ENCODE peak calls at places on chromosomes 1 and 21, in five cellular contexts. X is left ventricle myocardium inferior; P is CD4-positive, alpha-beta memory T cell; U is cardiac fibroblast; K is left lung. I is an unnamed sample.

GRCh38 chr1:229882621-229883020 is 184.4 kb upstream of the GALNT2 start:
- DNase-seq in X (no peak), P (no peak), U (no peak), K (no peak), I (no peak)

GRCh38 chr1:48552420-48552819 is 80.4 kb upstream of the SPATA6 start:
- DNase-seq in X (no peak), P (no peak), U (peak; percentile 1), K (no peak), I (peak; percentile 28)

GRCh38 chr1:24506706-24507422 is 4.2 kb downstream of the RCAN3 start:
- DNase-seq in X (no peak), P (peak; percentile 70), U (no peak), K (no peak), I (no peak)

GRCh38 chr1:115313173-115313572 is 24.9 kb downstream of the NGF start:
- DNase-seq in X (no peak), P (no peak), U (no peak), K (no peak), I (no peak)

GRCh38 chr1:226223786-226224244 is 351 bp downstream of the MIXL1 start:
- DNase-seq in X (no peak), P (no peak), U (peak; percentile 8), K (peak; percentile 78), I (peak; percentile 14)

GRCh38 chr1:36781098-36781497 is 253.2 kb downstream of the GRIK3 start:
- DNase-seq in X (no peak), P (no peak), U (no peak), K (no peak), I (no peak)

GRCh38 chr1:101238041-101238515 is 1.3 kb downstream of the S1PR1 start:
- DNase-seq in X (no peak), P (peak; percentile 71), U (no peak), K (peak; percentile 70), I (peak; percentile 23)

GRCh38 chr1:68308034-68308433 is 75.7 kb upstream of the WLS start:
- DNase-seq in X (no peak), P (no peak), U (no peak), K (no peak), I (no peak)

GRCh38 chr1:30265127-30266070 is 458.0 kb downstream of the MATN1 start:
- DNase-seq in X (no peak), P (no peak), U (no peak), K (no peak), I (no peak)

DNA sequence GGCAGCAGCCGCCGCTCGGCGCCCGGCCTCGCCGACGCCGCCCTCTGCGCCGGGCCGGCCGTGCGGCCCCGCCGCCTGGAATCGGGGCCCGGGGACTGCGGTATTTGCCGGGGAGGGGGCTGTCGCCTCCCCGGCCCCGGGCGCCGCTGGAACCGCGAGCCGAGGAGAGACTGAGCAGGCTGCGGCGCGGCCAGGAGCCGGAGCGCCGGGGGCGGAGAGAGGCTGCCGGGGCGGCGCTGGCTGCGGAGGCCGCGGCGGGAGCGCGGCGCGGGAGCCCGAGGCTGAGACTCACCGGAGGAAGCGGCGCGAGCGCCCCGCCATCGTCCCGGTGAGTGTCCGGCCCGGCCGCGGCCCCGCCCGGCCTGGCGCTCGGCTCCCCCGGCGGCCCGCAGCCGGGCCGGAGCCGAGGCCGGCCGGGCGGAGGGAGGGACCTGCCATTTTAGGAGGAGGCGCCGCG is 756 bp downstream of the DYRK1A start:
- DNase-seq in X (no peak), P (peak; percentile 41), U (no peak), K (peak; percentile 89), I (no peak)
- H3K4me3 ChIP-seq in X (peak overlapping the region; percentile 79), P (no peak overlapping the region), U (peak overlapping the region; percentile 87), K (peak overlapping the region; percentile 87), I (peak overlapping the region; percentile 89)

DNA sequence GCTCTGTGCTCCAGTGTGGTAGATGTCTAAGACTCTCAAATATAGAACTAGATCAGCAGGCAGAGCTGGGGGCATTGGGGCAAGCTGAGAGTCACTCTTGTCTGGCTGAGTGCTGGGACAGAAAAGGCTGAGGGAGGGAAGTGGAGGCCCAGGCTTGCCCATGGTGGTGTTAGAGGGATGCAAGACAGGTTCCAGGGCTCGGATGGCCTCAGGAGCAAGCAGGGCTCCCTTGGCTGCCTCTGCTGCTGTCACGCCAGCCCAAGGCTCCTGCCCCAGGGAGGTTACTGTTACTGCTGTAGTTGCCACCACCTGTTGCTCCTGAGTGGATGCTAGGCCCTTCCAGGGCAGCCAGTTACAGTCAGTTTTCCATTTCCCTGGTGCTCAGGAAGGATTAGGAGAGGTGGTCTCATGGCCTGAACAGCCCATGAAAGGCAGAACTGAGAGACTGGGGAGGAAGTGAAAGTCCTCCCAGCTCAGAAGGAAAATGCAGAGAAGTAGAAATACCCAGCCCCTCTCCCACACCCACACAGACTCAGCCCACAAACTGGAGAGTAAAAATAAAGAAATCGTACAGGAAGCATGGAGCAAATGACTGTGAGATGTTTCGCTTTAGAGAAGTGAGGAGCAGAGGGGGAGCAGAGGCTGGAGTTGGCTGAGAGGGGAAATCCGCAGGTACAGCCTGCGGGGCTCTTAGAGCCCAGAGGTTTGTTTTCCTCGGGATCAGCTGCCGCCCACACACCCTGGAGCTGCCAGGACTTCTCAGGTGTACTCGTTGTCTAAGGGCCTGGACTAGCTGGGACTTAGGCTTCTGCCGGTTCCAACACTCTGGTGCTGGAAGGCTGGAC is 2.1 kb downstream of the IL6R start:
- DNase-seq in X (no peak), P (no peak), U (no peak), K (peak; percentile 80), I (no peak)
- H3K4me3 ChIP-seq in X (peak overlapping the region; percentile 88), P (peak overlapping the region; percentile 84), U (peak overlapping the region; percentile 79), K (peak overlapping the region; percentile 71), I (peak overlapping the region; percentile 88)

GRCh38 chr21:37371041-37371397 is 4.4 kb downstream of the DYRK1A start:
- DNase-seq in X (no peak), P (no peak), U (no peak), K (no peak), I (no peak)

GRCh38 chr21:37374026-37374425 is 7.5 kb downstream of the DYRK1A start:
- DNase-seq in X (no peak), P (no peak), U (peak; percentile 50), K (no peak), I (no peak)

GRCh38 chr21:37373539-37373938 is 7.0 kb downstream of the DYRK1A start:
- DNase-seq in X (no peak), P (no peak), U (no peak), K (no peak), I (no peak)

GRCh38 chr21:37370152-37371040 is 3.8 kb downstream of the DYRK1A start:
- DNase-seq in X (no peak), P (no peak), U (peak; percentile 69), K (no peak), I (peak; percentile 66)

GRCh38 chr21:37372127-37372731 is 5.7 kb downstream of the DYRK1A start:
- DNase-seq in X (no peak), P (peak; percentile 44), U (no peak), K (no peak), I (no peak)
- H3K4me3 ChIP-seq in X (no peak overlapping the region), P (no peak overlapping the region), U (no peak overlapping the region), K (no peak overlapping the region), I (no peak overlapping the region)

GRCh38 chr1:172148213-172148612 is 272.3 kb upstream of the C1orf105 start:
- DNase-seq in X (no peak), P (no peak), U (no peak), K (no peak), I (no peak)

GRCh38 chr1:172145656-172146055 is 274.8 kb upstream of the C1orf105 start:
- DNase-seq in X (no peak), P (no peak), U (no peak), K (no peak), I (no peak)

GRCh38 chr1:172147541-172147940 is 272.9 kb upstream of the C1orf105 start:
- DNase-seq in X (no peak), P (no peak), U (no peak), K (no peak), I (no peak)

GRCh38 chr1:172146149-172146850 is 274.2 kb upstream of the C1orf105 start:
- DNase-seq in X (no peak), P (no peak), U (no peak), K (no peak), I (peak; percentile 27)

GRCh38 chr1:172149377-172149776 is 271.1 kb upstream of the C1orf105 start:
- DNase-seq in X (no peak), P (no peak), U (no peak), K (no peak), I (peak; percentile 42)
- H3K4me3 ChIP-seq in X (no peak overlapping the region), P (no peak overlapping the region), U (no peak overlapping the region), K (no peak overlapping the region), I (peak overlapping the region; percentile 20)